ENCODE peak calls at places on chromosomes 13 and 19, in seven cellular contexts. E, R, L, B, X, S and V are unnamed samples.
A peak's percentile ranks its signal among the peaks of the same experiment; 100 is the strongest.

GRCh38 chr13:36907266-36907665 is 12.8 kb downstream of the SMAD9 start:
- DNase-seq in E (no peak), R (no peak), L (no peak), B (no peak), X (no peak), S (no peak), V (no peak)

GRCh38 chr13:25432686-25433085 is 60.9 kb downstream of the ATP8A2 start:
- DNase-seq in E (no peak), R (no peak), L (no peak), B (no peak), X (no peak), S (no peak), V (no peak)

GRCh38 chr19:50050406-50051223 is 24.8 kb downstream of the ZNF473 start:
- DNase-seq in E (no peak), R (peak; percentile 71), L (no peak), B (peak; percentile 85), X (peak; percentile 45), S (peak; percentile 91), V (peak; percentile 81)

GRCh38 chr13:37277007-37277406 is 171.5 kb upstream of the CSNK1A1L start:
- DNase-seq in E (no peak), R (no peak), L (no peak), B (no peak), X (no peak), S (no peak), V (no peak)

GRCh38 chr13:51524846-51525566 is 59.3 kb upstream of the WDFY2 start:
- DNase-seq in E (no peak), R (no peak), L (no peak), B (no peak), X (no peak), S (no peak), V (peak; percentile 43)

GRCh38 chr13:94660695-94661324 is 51.5 kb downstream of the SOX21 start:
- DNase-seq in E (peak; percentile 15), R (no peak), L (no peak), B (no peak), X (no peak), S (no peak), V (peak; percentile 63)

GRCh38 chr13:27120011-27120410 is 51.6 kb downstream of the USP12 start:
- DNase-seq in E (no peak), R (no peak), L (no peak), B (no peak), X (no peak), S (no peak), V (peak; percentile 14)

GRCh38 chr19:49097453-49098288 is 12.4 kb downstream of the SNRNP70 start:
- DNase-seq in E (peak; percentile 84), R (peak; percentile 61), L (peak; percentile 70), B (peak; percentile 59), X (peak; percentile 49), S (peak; percentile 90), V (peak; percentile 88)

GRCh38 chr19:10379880-10380310 is 477 bp downstream of the TYK2 start:
- DNase-seq in E (no peak), R (no peak), L (no peak), B (peak; percentile 26), X (no peak), S (no peak), V (peak; percentile 19)

GRCh38 chr13:73334459-73334858 is 275.7 kb downstream of the KLF5 start:
- DNase-seq in E (no peak), R (no peak), L (no peak), B (no peak), X (no peak), S (no peak), V (peak; percentile 24)

GRCh38 chr19:18772620-18773587 is 18.2 kb downstream of the COMP start:
- DNase-seq in E (no peak), R (no peak), L (no peak), B (no peak), X (no peak), S (no peak), V (no peak)

GRCh38 chr13:111572956-111573355 is 252.5 kb downstream of the TEX29 start:
- DNase-seq in E (no peak), R (no peak), L (no peak), B (no peak), X (no peak), S (peak; percentile 57), V (no peak)

GRCh38 chr19:30286378-30286777 is 85.8 kb upstream of the ZNF536 start:
- DNase-seq in E (no peak), R (no peak), L (no peak), B (no peak), X (no peak), S (no peak), V (no peak)

GRCh38 chr13:66443926-66444325 is 786.2 kb downstream of the PCDH9 start:
- DNase-seq in E (no peak), R (no peak), L (no peak), B (no peak), X (no peak), S (no peak), V (no peak)

GRCh38 chr13:98507060-98507797 is 69.7 kb downstream of the STK24 start:
- DNase-seq in E (peak; percentile 57), R (no peak), L (no peak), B (peak; percentile 19), X (no peak), S (no peak), V (no peak)

GRCh38 chr13:112522578-112522977 is 65.4 kb downstream of the TUBGCP3 start:
- DNase-seq in E (no peak), R (no peak), L (no peak), B (no peak), X (peak; percentile 14), S (no peak), V (peak; percentile 76)

GRCh38 chr13:100527644-100528043 is 60.9 kb downstream of the GGACT start:
- DNase-seq in E (no peak), R (no peak), L (no peak), B (no peak), X (no peak), S (no peak), V (no peak)

GRCh38 chr19:7982651-7983099 is 22.8 kb downstream of the ELAVL1 start:
- DNase-seq in E (no peak), R (no peak), L (no peak), B (no peak), X (no peak), S (peak; percentile 76), V (no peak)

GRCh38 chr13:112366907-112367646 is 9.1 kb upstream of the SPACA7 start:
- DNase-seq in E (no peak), R (no peak), L (no peak), B (no peak), X (no peak), S (no peak), V (no peak)

GRCh38 chr13:21232196-21232595 is 55.7 kb downstream of the MRPL57 start:
- DNase-seq in E (no peak), R (no peak), L (no peak), B (no peak), X (no peak), S (no peak), V (peak; percentile 61)

GRCh38 chr19:18666784-18667183 is 16.7 kb upstream of the CRTC1 start:
- DNase-seq in E (no peak), R (no peak), L (no peak), B (no peak), X (no peak), S (no peak), V (no peak)

GRCh38 chr19:58385313-58386165 is 1.5 kb upstream of the RPS5 start:
- DNase-seq in E (no peak), R (no peak), L (no peak), B (no peak), X (no peak), S (peak; percentile 78), V (no peak)

GRCh38 chr13:76799696-76800095 is 86.5 kb downstream of the KCTD12 start:
- DNase-seq in E (no peak), R (no peak), L (no peak), B (no peak), X (no peak), S (no peak), V (no peak)

GRCh38 chr13:66312312-66313087 is 917.6 kb downstream of the PCDH9 start:
- DNase-seq in E (no peak), R (no peak), L (no peak), B (no peak), X (no peak), S (no peak), V (peak; percentile 87)

GRCh38 chr19:14053032-14053431 is 8.8 kb downstream of the PALM3 start:
- DNase-seq in E (no peak), R (no peak), L (no peak), B (no peak), X (no peak), S (no peak), V (no peak)
- TF ChIP-seq CTCF in E (no peak), R (no peak), L (no peak), B (no peak), X (no peak), S (no peak), V (no peak)

GRCh38 chr13:57627663-57628062 is 3.9 kb upstream of the PCDH17 start:
- DNase-seq in E (no peak), R (no peak), L (no peak), B (no peak), X (no peak), S (no peak), V (no peak)
- TF ChIP-seq CTCF in E (peak; percentile 92), R (peak; percentile 31), L (peak; percentile 82), B (no peak), X (peak; percentile 46), S (peak; percentile 40), V (peak; percentile 42)

GRCh38 chr13:108733141-108733540 is 103.7 kb downstream of the MYO16 start:
- DNase-seq in E (no peak), R (no peak), L (no peak), B (no peak), X (no peak), S (no peak), V (no peak)

DNA sequence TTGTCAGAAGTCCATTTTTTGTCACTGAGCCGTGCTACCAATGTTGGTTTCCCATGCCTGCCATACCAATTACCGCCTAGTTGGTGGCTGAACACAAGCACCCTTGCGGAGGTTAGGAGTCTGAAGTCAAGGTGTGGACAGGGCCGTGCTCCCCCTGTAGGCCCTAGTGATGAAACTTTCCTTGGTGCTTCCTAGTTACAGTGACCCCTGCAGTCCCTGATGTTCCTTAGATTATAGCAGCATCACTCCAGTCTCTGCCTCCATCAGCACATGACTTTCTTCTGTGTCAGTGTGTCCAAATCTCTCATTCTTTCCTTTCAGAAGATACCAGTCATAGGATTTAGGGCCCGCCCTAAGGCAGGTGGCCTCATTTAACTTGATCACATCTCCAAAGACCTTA is 99.0 kb downstream of the MYO16 start:
- DNase-seq in E (peak; percentile 9), R (no peak), L (no peak), B (no peak), X (no peak), S (no peak), V (no peak)
- TF ChIP-seq CTCF in E (no peak), R (no peak), L (peak; percentile 41), B (no peak), X (peak; percentile 23), S (no peak), V (no peak)

DNA sequence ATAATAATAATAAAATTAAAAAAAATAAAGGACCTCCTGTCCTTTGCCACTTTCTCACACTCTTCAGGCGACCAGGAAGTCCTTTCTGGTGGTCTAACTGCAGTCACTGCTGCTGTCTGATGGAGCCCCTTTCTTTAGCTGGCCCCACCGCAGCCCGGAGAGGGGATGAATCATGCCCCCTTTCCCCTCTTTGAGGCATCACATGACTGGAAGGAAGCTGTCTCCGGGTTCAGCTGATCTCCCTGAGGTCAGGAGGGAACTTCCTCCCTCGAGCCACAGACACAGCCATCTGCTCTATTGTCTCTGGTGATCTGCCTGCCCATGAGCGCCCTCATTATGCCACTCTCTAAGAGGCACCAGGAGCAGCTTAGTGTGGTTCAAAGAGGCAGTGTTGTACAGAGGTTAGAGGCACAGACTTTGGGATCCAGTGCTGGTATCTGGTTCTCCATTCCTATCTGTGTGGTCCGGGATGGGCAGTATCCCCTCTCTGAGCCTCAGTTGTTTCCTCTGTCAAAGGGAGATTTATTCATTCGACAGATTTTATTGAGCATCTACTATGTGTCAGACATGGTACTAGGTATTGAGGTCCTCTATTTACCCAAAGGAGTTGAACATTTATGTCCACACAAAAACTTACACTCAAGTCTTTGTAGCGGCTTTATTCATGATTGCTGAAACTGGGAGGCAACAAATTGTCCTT is 30.0 kb downstream of the VAV1 start:
- DNase-seq in E (no peak), R (peak; percentile 40), L (no peak), B (peak; percentile 77), X (no peak), S (peak; percentile 85), V (no peak)
- TF ChIP-seq CTCF in E (no peak), R (no peak), L (no peak), B (no peak), X (no peak), S (no peak), V (no peak)